ENCODE peak calls at places on chromosomes 5 and 9, in ten cellular contexts. One of them, this sample, is unnamed. For H3K36me3 and H3K4me1, the result is how much of the 10 kb centered on the place peaks cover.

GRCh38 chr5:157020002-157020401 is 38.9 kb downstream of the HAVCR1 start:
- DNase-seq in heart right ventricle: no peak
- DNase-seq in naive thymus-derived CD4-positive, alpha-beta T cell: no peak
- DNase-seq in left ventricle myocardium inferior: no peak
- DNase-seq in effector memory CD4-positive, alpha-beta T cell: no peak
- DNase-seq in upper lobe of right lung: no peak
- DNase-seq in tibial artery: no peak
- DNase-seq in endodermal cell: no peak
- DNase-seq in IMR-90: no peak
- DNase-seq in adrenal gland: no peak
- DNase-seq in this sample: no peak

GRCh38 chr9:99490736-99491135 is 268.7 kb downstream of the SEC61B start:
- DNase-seq in heart right ventricle: no peak
- DNase-seq in naive thymus-derived CD4-positive, alpha-beta T cell: no peak
- DNase-seq in left ventricle myocardium inferior: no peak
- DNase-seq in effector memory CD4-positive, alpha-beta T cell: no peak
- DNase-seq in upper lobe of right lung: no peak
- DNase-seq in tibial artery: no peak
- DNase-seq in endodermal cell: no peak
- DNase-seq in IMR-90: peak
- DNase-seq in adrenal gland: no peak
- DNase-seq in this sample: no peak

GRCh38 chr5:178398856-178399722 is 166.5 kb upstream of the PHYKPL start:
- DNase-seq in heart right ventricle: no peak
- DNase-seq in naive thymus-derived CD4-positive, alpha-beta T cell: no peak
- DNase-seq in left ventricle myocardium inferior: no peak
- DNase-seq in effector memory CD4-positive, alpha-beta T cell: no peak
- DNase-seq in upper lobe of right lung: peak
- DNase-seq in tibial artery: no peak
- DNase-seq in endodermal cell: no peak
- DNase-seq in IMR-90: no peak
- DNase-seq in adrenal gland: no peak
- DNase-seq in this sample: no peak

GRCh38 chr9:128470560-128470959 is 14.8 kb downstream of the ODF2 start:
- DNase-seq in heart right ventricle: no peak
- DNase-seq in naive thymus-derived CD4-positive, alpha-beta T cell: no peak
- DNase-seq in left ventricle myocardium inferior: no peak
- DNase-seq in effector memory CD4-positive, alpha-beta T cell: no peak
- DNase-seq in upper lobe of right lung: no peak
- DNase-seq in tibial artery: peak
- DNase-seq in endodermal cell: no peak
- DNase-seq in IMR-90: peak
- DNase-seq in adrenal gland: peak
- DNase-seq in this sample: no peak

GRCh38 chr9:21710792-21711191 is 91.6 kb upstream of the MTAP start:
- DNase-seq in heart right ventricle: no peak
- DNase-seq in naive thymus-derived CD4-positive, alpha-beta T cell: no peak
- DNase-seq in left ventricle myocardium inferior: no peak
- DNase-seq in effector memory CD4-positive, alpha-beta T cell: no peak
- DNase-seq in upper lobe of right lung: no peak
- DNase-seq in tibial artery: no peak
- DNase-seq in endodermal cell: peak
- DNase-seq in IMR-90: peak
- DNase-seq in adrenal gland: no peak
- DNase-seq in this sample: no peak

GRCh38 chr5:158979749-158980521 is 119.8 kb downstream of the EBF1 start:
- DNase-seq in heart right ventricle: peak
- DNase-seq in naive thymus-derived CD4-positive, alpha-beta T cell: no peak
- DNase-seq in left ventricle myocardium inferior: peak
- DNase-seq in effector memory CD4-positive, alpha-beta T cell: no peak
- DNase-seq in upper lobe of right lung: no peak
- DNase-seq in tibial artery: peak
- DNase-seq in endodermal cell: peak
- DNase-seq in IMR-90: peak
- DNase-seq in adrenal gland: peak
- DNase-seq in this sample: no peak

GRCh38 chr5:172886974-172887491 is 53.0 kb downstream of the ERGIC1 start:
- DNase-seq in heart right ventricle: peak
- DNase-seq in naive thymus-derived CD4-positive, alpha-beta T cell: no peak
- DNase-seq in left ventricle myocardium inferior: no peak
- DNase-seq in effector memory CD4-positive, alpha-beta T cell: no peak
- DNase-seq in upper lobe of right lung: peak
- DNase-seq in tibial artery: peak
- DNase-seq in endodermal cell: no peak
- DNase-seq in IMR-90: peak
- DNase-seq in adrenal gland: peak
- DNase-seq in this sample: no peak

GRCh38 chr9:5854032-5854792 is 21.3 kb upstream of the ERMP1 start:
- DNase-seq in heart right ventricle: no peak
- DNase-seq in naive thymus-derived CD4-positive, alpha-beta T cell: no peak
- DNase-seq in left ventricle myocardium inferior: no peak
- DNase-seq in effector memory CD4-positive, alpha-beta T cell: no peak
- DNase-seq in upper lobe of right lung: no peak
- DNase-seq in tibial artery: no peak
- DNase-seq in endodermal cell: no peak
- DNase-seq in IMR-90: no peak
- DNase-seq in adrenal gland: no peak
- DNase-seq in this sample: no peak

GRCh38 chr9:126788631-126789349 is 16.1 kb upstream of the ZBTB43 start:
- DNase-seq in heart right ventricle: no peak
- DNase-seq in naive thymus-derived CD4-positive, alpha-beta T cell: no peak
- DNase-seq in left ventricle myocardium inferior: no peak
- DNase-seq in effector memory CD4-positive, alpha-beta T cell: no peak
- DNase-seq in upper lobe of right lung: peak
- DNase-seq in tibial artery: no peak
- DNase-seq in endodermal cell: no peak
- DNase-seq in IMR-90: peak
- DNase-seq in adrenal gland: no peak
- DNase-seq in this sample: no peak

GRCh38 chr9:7408845-7409244 is 390.7 kb downstream of the DMAC1 start:
- DNase-seq in heart right ventricle: no peak
- DNase-seq in naive thymus-derived CD4-positive, alpha-beta T cell: no peak
- DNase-seq in left ventricle myocardium inferior: no peak
- DNase-seq in effector memory CD4-positive, alpha-beta T cell: no peak
- DNase-seq in upper lobe of right lung: no peak
- DNase-seq in tibial artery: no peak
- DNase-seq in endodermal cell: no peak
- DNase-seq in IMR-90: no peak
- DNase-seq in adrenal gland: no peak
- DNase-seq in this sample: no peak
- H3K36me3 ChIP-seq in heart right ventricle: under half
- H3K36me3 ChIP-seq in naive thymus-derived CD4-positive, alpha-beta T cell: under half
- H3K36me3 ChIP-seq in left ventricle myocardium inferior: under half
- H3K36me3 ChIP-seq in effector memory CD4-positive, alpha-beta T cell: under half
- H3K36me3 ChIP-seq in upper lobe of right lung: under half
- H3K36me3 ChIP-seq in tibial artery: under half
- H3K36me3 ChIP-seq in endodermal cell: under half
- H3K36me3 ChIP-seq in IMR-90: under half
- H3K36me3 ChIP-seq in adrenal gland: under half
- H3K36me3 ChIP-seq in this sample: under half

DNA sequence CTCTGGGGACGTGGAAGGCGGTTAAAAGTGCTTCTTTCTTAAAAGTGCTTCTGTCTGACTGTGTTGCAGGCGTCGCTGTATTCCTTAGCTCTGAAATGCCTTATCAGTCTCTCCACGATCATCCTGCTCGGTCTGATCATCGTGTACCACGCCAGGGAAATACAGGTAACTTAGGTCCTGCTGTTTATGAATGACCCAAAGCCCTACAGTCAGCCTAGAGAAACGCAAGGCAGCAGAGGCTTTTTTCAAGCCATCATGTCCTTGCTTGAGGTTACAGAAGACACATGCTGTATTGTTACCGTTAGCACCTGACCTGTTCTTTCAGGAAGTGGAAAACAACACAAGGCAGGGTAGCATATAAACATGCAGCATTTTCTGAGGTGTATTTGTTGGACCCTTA is 2.0 kb downstream of the KCNN2 start:
- DNase-seq in heart right ventricle: no peak
- DNase-seq in naive thymus-derived CD4-positive, alpha-beta T cell: no peak
- DNase-seq in left ventricle myocardium inferior: no peak
- DNase-seq in effector memory CD4-positive, alpha-beta T cell: no peak
- DNase-seq in upper lobe of right lung: no peak
- DNase-seq in tibial artery: no peak
- DNase-seq in endodermal cell: no peak
- DNase-seq in IMR-90: no peak
- DNase-seq in adrenal gland: no peak
- DNase-seq in this sample: no peak
- H3K4me3 ChIP-seq in heart right ventricle: no peak
- H3K4me3 ChIP-seq in naive thymus-derived CD4-positive, alpha-beta T cell: no peak
- H3K4me3 ChIP-seq in left ventricle myocardium inferior: peak
- H3K4me3 ChIP-seq in effector memory CD4-positive, alpha-beta T cell: no peak
- H3K4me3 ChIP-seq in upper lobe of right lung: peak
- H3K4me3 ChIP-seq in tibial artery: peak
- H3K4me3 ChIP-seq in endodermal cell: peak
- H3K4me3 ChIP-seq in IMR-90: peak
- H3K4me3 ChIP-seq in adrenal gland: peak
- H3K4me3 ChIP-seq in this sample: no peak

GRCh38 chr9:90774682-90775081 is 26.9 kb upstream of the SYK start:
- DNase-seq in heart right ventricle: no peak
- DNase-seq in naive thymus-derived CD4-positive, alpha-beta T cell: no peak
- DNase-seq in left ventricle myocardium inferior: no peak
- DNase-seq in effector memory CD4-positive, alpha-beta T cell: no peak
- DNase-seq in upper lobe of right lung: no peak
- DNase-seq in tibial artery: no peak
- DNase-seq in endodermal cell: no peak
- DNase-seq in IMR-90: no peak
- DNase-seq in adrenal gland: no peak
- DNase-seq in this sample: peak

GRCh38 chr9:90770927-90771326 is 30.7 kb upstream of the SYK start:
- DNase-seq in heart right ventricle: no peak
- DNase-seq in naive thymus-derived CD4-positive, alpha-beta T cell: no peak
- DNase-seq in left ventricle myocardium inferior: no peak
- DNase-seq in effector memory CD4-positive, alpha-beta T cell: no peak
- DNase-seq in upper lobe of right lung: no peak
- DNase-seq in tibial artery: no peak
- DNase-seq in endodermal cell: no peak
- DNase-seq in IMR-90: no peak
- DNase-seq in adrenal gland: no peak
- DNase-seq in this sample: no peak

GRCh38 chr9:90775657-90776056 is 26.0 kb upstream of the SYK start:
- DNase-seq in heart right ventricle: no peak
- DNase-seq in naive thymus-derived CD4-positive, alpha-beta T cell: no peak
- DNase-seq in left ventricle myocardium inferior: no peak
- DNase-seq in effector memory CD4-positive, alpha-beta T cell: no peak
- DNase-seq in upper lobe of right lung: no peak
- DNase-seq in tibial artery: no peak
- DNase-seq in endodermal cell: no peak
- DNase-seq in IMR-90: no peak
- DNase-seq in adrenal gland: no peak
- DNase-seq in this sample: no peak

GRCh38 chr9:90772381-90772780 is 29.2 kb upstream of the SYK start:
- DNase-seq in heart right ventricle: no peak
- DNase-seq in naive thymus-derived CD4-positive, alpha-beta T cell: no peak
- DNase-seq in left ventricle myocardium inferior: no peak
- DNase-seq in effector memory CD4-positive, alpha-beta T cell: no peak
- DNase-seq in upper lobe of right lung: no peak
- DNase-seq in tibial artery: no peak
- DNase-seq in endodermal cell: no peak
- DNase-seq in IMR-90: no peak
- DNase-seq in adrenal gland: no peak
- DNase-seq in this sample: no peak

GRCh38 chr9:90773593-90773992 is 28.0 kb upstream of the SYK start:
- DNase-seq in heart right ventricle: no peak
- DNase-seq in naive thymus-derived CD4-positive, alpha-beta T cell: no peak
- DNase-seq in left ventricle myocardium inferior: no peak
- DNase-seq in effector memory CD4-positive, alpha-beta T cell: no peak
- DNase-seq in upper lobe of right lung: no peak
- DNase-seq in tibial artery: no peak
- DNase-seq in endodermal cell: no peak
- DNase-seq in IMR-90: no peak
- DNase-seq in adrenal gland: no peak
- DNase-seq in this sample: peak
- H3K4me1 ChIP-seq in heart right ventricle: under half
- H3K4me1 ChIP-seq in naive thymus-derived CD4-positive, alpha-beta T cell: under half
- H3K4me1 ChIP-seq in left ventricle myocardium inferior: under half
- H3K4me1 ChIP-seq in effector memory CD4-positive, alpha-beta T cell: under half
- H3K4me1 ChIP-seq in upper lobe of right lung: under half
- H3K4me1 ChIP-seq in tibial artery: under half
- H3K4me1 ChIP-seq in endodermal cell: under half
- H3K4me1 ChIP-seq in IMR-90: under half
- H3K4me1 ChIP-seq in adrenal gland: under half
- H3K4me1 ChIP-seq in this sample: under half

GRCh38 chr9:87682618-87683017 is 43.3 kb upstream of the CTSL start:
- DNase-seq in heart right ventricle: no peak
- DNase-seq in naive thymus-derived CD4-positive, alpha-beta T cell: no peak
- DNase-seq in left ventricle myocardium inferior: no peak
- DNase-seq in effector memory CD4-positive, alpha-beta T cell: no peak
- DNase-seq in upper lobe of right lung: no peak
- DNase-seq in tibial artery: no peak
- DNase-seq in endodermal cell: peak
- DNase-seq in IMR-90: no peak
- DNase-seq in adrenal gland: no peak
- DNase-seq in this sample: no peak
- H3K36me3 ChIP-seq in heart right ventricle: under half
- H3K36me3 ChIP-seq in naive thymus-derived CD4-positive, alpha-beta T cell: under half
- H3K36me3 ChIP-seq in left ventricle myocardium inferior: under half
- H3K36me3 ChIP-seq in effector memory CD4-positive, alpha-beta T cell: under half
- H3K36me3 ChIP-seq in upper lobe of right lung: under half
- H3K36me3 ChIP-seq in tibial artery: under half
- H3K36me3 ChIP-seq in endodermal cell: half or more
- H3K36me3 ChIP-seq in IMR-90: under half
- H3K36me3 ChIP-seq in adrenal gland: under half
- H3K36me3 ChIP-seq in this sample: under half

DNA sequence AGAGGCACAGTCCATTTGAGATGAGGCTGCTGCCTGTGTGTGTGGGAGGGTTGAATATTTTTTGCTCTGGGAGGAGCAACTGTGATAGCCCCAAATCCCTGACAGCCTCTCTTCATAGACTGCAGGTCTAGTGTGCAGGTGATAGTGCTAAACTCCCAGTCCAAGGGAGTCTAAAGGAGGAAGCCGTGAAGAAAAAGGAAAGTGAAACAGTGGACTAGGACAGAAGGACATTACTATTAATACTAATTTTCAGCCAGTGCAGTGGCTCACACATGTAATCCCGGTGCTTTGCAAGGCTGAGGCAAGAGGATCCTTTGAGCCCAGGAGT is 295.0 kb downstream of the PDE4D start:
- DNase-seq in heart right ventricle: no peak
- DNase-seq in naive thymus-derived CD4-positive, alpha-beta T cell: no peak
- DNase-seq in left ventricle myocardium inferior: no peak
- DNase-seq in effector memory CD4-positive, alpha-beta T cell: no peak
- DNase-seq in upper lobe of right lung: no peak
- DNase-seq in tibial artery: no peak
- DNase-seq in endodermal cell: no peak
- DNase-seq in IMR-90: no peak
- DNase-seq in adrenal gland: no peak
- DNase-seq in this sample: peak
- H3K4me3 ChIP-seq in heart right ventricle: peak
- H3K4me3 ChIP-seq in naive thymus-derived CD4-positive, alpha-beta T cell: no peak
- H3K4me3 ChIP-seq in left ventricle myocardium inferior: peak
- H3K4me3 ChIP-seq in effector memory CD4-positive, alpha-beta T cell: no peak
- H3K4me3 ChIP-seq in upper lobe of right lung: peak
- H3K4me3 ChIP-seq in tibial artery: peak
- H3K4me3 ChIP-seq in endodermal cell: no peak
- H3K4me3 ChIP-seq in IMR-90: no peak
- H3K4me3 ChIP-seq in adrenal gland: peak
- H3K4me3 ChIP-seq in this sample: peak

GRCh38 chr5:136516617-136517016 is 151.3 kb upstream of the TRPC7 start:
- DNase-seq in heart right ventricle: no peak
- DNase-seq in naive thymus-derived CD4-positive, alpha-beta T cell: no peak
- DNase-seq in left ventricle myocardium inferior: no peak
- DNase-seq in effector memory CD4-positive, alpha-beta T cell: no peak
- DNase-seq in upper lobe of right lung: no peak
- DNase-seq in tibial artery: no peak
- DNase-seq in endodermal cell: no peak
- DNase-seq in IMR-90: no peak
- DNase-seq in adrenal gland: no peak
- DNase-seq in this sample: no peak
- H3K4me1 ChIP-seq in heart right ventricle: under half
- H3K4me1 ChIP-seq in naive thymus-derived CD4-positive, alpha-beta T cell: under half
- H3K4me1 ChIP-seq in left ventricle myocardium inferior: under half
- H3K4me1 ChIP-seq in effector memory CD4-positive, alpha-beta T cell: under half
- H3K4me1 ChIP-seq in upper lobe of right lung: under half
- H3K4me1 ChIP-seq in tibial artery: under half
- H3K4me1 ChIP-seq in endodermal cell: under half
- H3K4me1 ChIP-seq in IMR-90: under half
- H3K4me1 ChIP-seq in adrenal gland: under half
- H3K4me1 ChIP-seq in this sample: under half